ENCODE peak calls at places on chromosomes 5 and 9, in eight cellular contexts. W, R, K, X, E, I, Q and F are unnamed samples.

GRCh38 chr9:18493361-18494015 is 19.5 kb downstream of the ADAMTSL1 start:
- DNase-seq in W (no peak), R (no peak), K (no peak), X (peak; percentile 58), E (no peak), I (no peak), Q (no peak), F (peak; percentile 75)

GRCh38 chr5:158739941-158740340 is 359.8 kb downstream of the EBF1 start:
- DNase-seq in W (no peak), R (no peak), K (no peak), X (peak; percentile 14), E (no peak), I (no peak), Q (no peak), F (peak; percentile 63)

GRCh38 chr5:68071731-68072130 is 143.8 kb upstream of the PIK3R1 start:
- DNase-seq in W (no peak), R (no peak), K (no peak), X (peak; percentile 25), E (no peak), I (no peak), Q (no peak), F (peak; percentile 71)

GRCh38 chr5:111582962-111583669 is 70.8 kb upstream of the STARD4 start:
- DNase-seq in W (peak; percentile 6), R (no peak), K (no peak), X (peak; percentile 46), E (no peak), I (no peak), Q (no peak), F (peak; percentile 92)

GRCh38 chr9:12463641-12464040 is 229.5 kb upstream of the TYRP1 start:
- DNase-seq in W (no peak), R (no peak), K (no peak), X (no peak), E (no peak), I (no peak), Q (no peak), F (no peak)

GRCh38 chr5:159133041-159133741 is 33.5 kb upstream of the EBF1 start:
- DNase-seq in W (peak; percentile 38), R (no peak), K (no peak), X (peak; percentile 87), E (peak; percentile 3), I (no peak), Q (no peak), F (peak; percentile 90)

GRCh38 chr5:11992518-11992917 is 88.3 kb upstream of the CTNND2 start:
- DNase-seq in W (no peak), R (no peak), K (no peak), X (no peak), E (no peak), I (no peak), Q (no peak), F (no peak)

GRCh38 chr5:176870110-176870591 is 29.0 kb downstream of the HK3 start:
- DNase-seq in W (no peak), R (no peak), K (peak; percentile 29), X (peak; percentile 28), E (peak; percentile 27), I (peak; percentile 24), Q (no peak), F (peak; percentile 73)

GRCh38 chr5:110343616-110344015 is 382.9 kb downstream of the TMEM232 start:
- DNase-seq in W (no peak), R (no peak), K (no peak), X (peak; percentile 34), E (no peak), I (no peak), Q (no peak), F (no peak)

GRCh38 chr9:89309608-89310485 is 1.1 kb upstream of the CKS2 start:
- DNase-seq in W (no peak), R (no peak), K (no peak), X (no peak), E (peak; percentile 68), I (peak; percentile 59), Q (no peak), F (peak; percentile 30)

GRCh38 chr9:120394058-120394669 is 185.8 kb downstream of the CDK5RAP2 start:
- DNase-seq in W (peak; percentile 89), R (no peak), K (no peak), X (peak; percentile 97), E (no peak), I (no peak), Q (no peak), F (peak; percentile 93)

GRCh38 chr5:12384005-12384404 is 479.8 kb upstream of the CTNND2 start:
- DNase-seq in W (no peak), R (no peak), K (no peak), X (no peak), E (no peak), I (no peak), Q (no peak), F (no peak)

GRCh38 chr9:115997923-115998322 is 155.7 kb upstream of the PAPPA start:
- DNase-seq in W (peak; percentile 28), R (no peak), K (no peak), X (peak; percentile 85), E (no peak), I (no peak), Q (no peak), F (peak; percentile 84)

GRCh38 chr5:56402273-56403223 is 169.4 kb upstream of the ANKRD55 start:
- DNase-seq in W (no peak), R (no peak), K (no peak), X (no peak), E (no peak), I (no peak), Q (no peak), F (no peak)

GRCh38 chr9:35749515-35750255 is 598 bp downstream of the RGP1 start:
- DNase-seq in W (peak; percentile 41), R (peak; percentile 50), K (peak; percentile 62), X (no peak), E (peak; percentile 42), I (peak; percentile 80), Q (no peak), F (peak; percentile 57)

DNA sequence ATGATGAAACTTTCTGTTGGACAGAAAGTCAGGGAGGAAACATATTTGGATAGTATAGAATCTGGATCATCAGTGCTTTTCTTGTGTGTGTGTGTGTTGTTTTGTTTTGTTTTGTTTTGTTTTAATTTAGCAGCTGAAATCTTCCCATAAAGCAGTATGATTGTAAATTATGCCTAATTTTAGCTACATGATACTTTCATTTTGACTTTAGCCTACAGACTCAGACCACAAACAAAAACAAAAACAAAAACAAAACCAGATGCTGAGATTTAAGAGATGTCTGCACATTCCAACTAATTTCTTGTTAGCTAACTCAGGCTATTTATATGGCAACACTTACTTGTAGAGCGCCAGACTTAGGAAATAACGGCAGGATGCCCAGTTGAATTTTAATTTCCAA is 119.5 kb upstream of the TRPC7 start:
- DNase-seq in W (no peak), R (no peak), K (no peak), X (no peak), E (no peak), I (no peak), Q (no peak), F (no peak)
- H3K4me3 ChIP-seq in W (no peak overlapping the region), R (no peak overlapping the region), K (no peak overlapping the region), X (no peak overlapping the region), E (no peak overlapping the region), I (no peak overlapping the region), Q (no peak overlapping the region), F (no peak overlapping the region)

DNA sequence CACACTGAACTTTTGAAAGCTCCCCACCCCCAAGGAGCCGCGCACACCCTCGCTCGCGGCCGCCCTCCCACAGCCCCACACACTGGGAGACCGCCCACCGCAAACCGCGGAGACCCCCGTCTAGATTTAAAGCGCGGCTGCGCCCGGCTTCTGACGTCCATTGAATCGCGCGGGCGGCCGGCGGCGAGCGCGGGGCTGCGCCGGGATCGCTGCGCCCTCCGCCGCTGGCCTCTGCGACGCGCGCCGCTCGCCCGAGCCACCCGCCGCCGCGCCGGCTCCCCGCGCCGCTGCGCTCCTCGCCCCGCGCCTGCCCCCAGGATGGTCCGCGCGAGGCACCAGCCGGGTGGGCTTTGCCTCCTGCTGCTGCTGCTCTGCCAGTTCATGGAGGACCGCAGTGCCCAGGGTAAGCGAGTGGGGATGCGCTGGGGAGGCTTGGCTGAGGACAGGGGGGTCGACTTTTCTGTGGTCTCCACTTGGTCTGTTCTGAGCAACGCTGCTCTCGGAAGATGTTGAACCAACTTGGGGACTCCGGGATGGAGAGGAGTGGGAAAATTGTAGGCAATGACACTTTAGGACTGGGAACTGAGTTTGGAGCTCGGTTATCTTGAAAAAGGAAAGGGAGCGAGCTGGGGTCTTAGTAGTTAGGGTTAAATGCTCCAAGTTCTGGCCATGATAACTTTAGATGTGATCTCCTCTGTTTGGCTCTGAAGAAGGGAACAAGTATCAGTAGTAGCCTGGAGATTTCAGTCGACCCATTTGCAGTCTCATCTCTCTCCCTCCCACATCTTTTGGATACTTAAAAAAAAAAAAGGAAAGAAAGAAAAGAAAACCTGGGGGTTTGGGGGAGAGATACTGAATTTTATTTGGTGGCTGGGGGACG is at the start of gene FST:
- DNase-seq in W (peak; percentile 35), R (no peak), K (peak; percentile 25), X (peak; percentile 47), E (peak; percentile 2), I (peak; percentile 17), Q (peak; percentile 27), F (peak; percentile 77)
- H3K27ac ChIP-seq in W (peak within 1 kb of the TSS; percentile 98), R (peak within 1 kb of the TSS; percentile 77), K (peak within 1 kb of the TSS; percentile 87), X (peak within 1 kb of the TSS; percentile 94), E (no peak within 1 kb of the TSS), I (peak within 1 kb of the TSS; percentile 48), Q (peak within 1 kb of the TSS; percentile 22), F (peak within 1 kb of the TSS; percentile 83)

DNA sequence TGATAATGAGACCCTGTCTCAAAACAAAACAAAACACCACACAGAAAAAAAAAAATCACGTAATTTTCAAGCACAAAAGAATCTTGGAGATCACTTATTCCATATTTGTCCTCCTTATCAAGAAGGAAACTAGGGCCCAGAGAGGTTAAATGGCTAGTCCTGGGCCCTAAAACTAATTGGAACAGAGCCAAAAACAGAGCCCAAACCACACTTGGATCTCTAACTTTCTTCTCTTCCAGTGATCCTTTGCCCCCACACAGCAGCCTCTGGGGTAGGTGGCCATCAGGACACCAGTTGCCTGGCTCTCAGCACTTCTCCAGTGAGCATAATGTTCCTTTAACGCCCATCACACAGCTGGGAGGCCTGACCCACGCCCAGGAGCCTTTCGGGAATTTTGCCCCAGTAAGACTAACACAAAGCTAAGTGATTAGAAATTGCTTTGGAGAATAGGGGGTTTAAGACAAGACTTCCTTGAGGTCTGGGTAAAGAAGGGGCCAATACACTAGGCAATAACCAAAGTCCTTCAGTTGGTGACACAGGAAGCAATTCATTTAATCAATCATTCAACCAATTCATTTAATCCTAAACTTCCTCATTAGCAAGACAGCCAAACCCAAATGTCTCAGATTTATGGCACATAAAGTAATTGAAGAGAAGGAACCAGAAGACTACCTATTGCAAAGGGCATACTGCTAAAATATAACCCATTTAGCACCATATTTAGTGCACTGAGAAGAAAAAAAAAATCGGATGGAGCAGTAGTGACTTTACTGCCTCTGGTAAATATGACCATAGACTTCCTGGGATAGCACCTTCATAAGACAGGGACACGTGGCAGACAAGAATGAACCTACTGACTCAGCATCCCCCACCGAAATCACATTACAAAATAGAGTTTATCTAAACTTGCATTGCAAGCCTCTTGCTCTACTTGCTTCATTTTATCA is 77.8 kb downstream of the ZNF608 start:
- DNase-seq in W (no peak), R (no peak), K (no peak), X (no peak), E (no peak), I (no peak), Q (no peak), F (no peak)
- H3K4me1 ChIP-seq in W (peaks cover 18% of the 10 kb centered on the region), R (no peaks in the 10 kb centered on the region), K (peaks cover 38% of the 10 kb centered on the region), X (no peaks in the 10 kb centered on the region), E (peaks cover 3% of the 10 kb centered on the region), I (no peaks in the 10 kb centered on the region), Q (peaks cover 67% of the 10 kb centered on the region), F (peaks cover 24% of the 10 kb centered on the region)

DNA sequence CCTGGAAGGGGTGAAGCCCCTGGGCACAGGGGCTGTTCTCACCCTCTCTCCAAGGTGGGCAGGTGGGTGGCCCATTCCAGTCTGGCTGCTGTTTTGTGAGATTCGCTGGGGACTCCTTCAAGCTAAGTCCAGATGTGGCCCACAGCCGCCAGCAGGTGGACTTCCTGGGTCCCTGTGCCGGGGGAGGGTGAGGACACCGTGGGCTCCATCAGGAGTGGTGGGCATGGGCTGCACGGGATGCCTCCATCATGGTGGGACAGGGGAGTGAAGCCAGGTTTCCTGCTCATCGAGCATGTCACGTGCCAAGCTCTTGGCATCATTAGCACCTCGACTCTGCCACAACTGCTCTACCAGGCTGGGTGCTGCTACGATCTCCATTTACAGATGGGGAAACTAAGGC is 1.8 kb downstream of the NCS1 start:
- DNase-seq in W (no peak), R (no peak), K (no peak), X (no peak), E (no peak), I (no peak), Q (no peak), F (no peak)
- H3K4me3 ChIP-seq in W (peak overlapping the region; percentile 80), R (no peak overlapping the region), K (peak overlapping the region; percentile 65), X (peak overlapping the region; percentile 75), E (no peak overlapping the region), I (no peak overlapping the region), Q (no peak overlapping the region), F (peak overlapping the region; percentile 83)